ENCODE peak calls at places on chromosomes 2 and 18, in eight cellular contexts. Z, H, X, I, A, G, C and D are unnamed samples.

GRCh38 chr2:156325671-156326385 is 6.7 kb downstream of the NR4A2 start:
- DNase-seq in X (no peak), Z (no peak), C (no peak), G (no peak), I (no peak), H (no peak), A (no peak), D (no peak)

GRCh38 chr18:9013926-9014373 is 88.5 kb upstream of the NDUFV2 start:
- DNase-seq in C (no peak), X (no peak), H (no peak), I (no peak), G (no peak), A (no peak), Z (no peak), D (no peak)

GRCh38 chr18:42157420-42157819 is 202.4 kb downstream of the PIK3C3 start:
- DNase-seq in A (no peak), C (no peak), G (no peak), Z (no peak), I (no peak), X (no peak), H (no peak), D (no peak)

GRCh38 chr2:12005886-12006681 is 259.7 kb downstream of the LPIN1 start:
- DNase-seq in C (no peak), G (peak), Z (peak), A (peak), H (no peak), X (peak), I (no peak), D (peak)

GRCh38 chr18:21599585-21600525 is 649 bp downstream of the ESCO1 start:
- DNase-seq in C (peak), G (no peak), A (no peak), H (peak), I (peak), X (peak), Z (peak), D (no peak)

GRCh38 chr2:218501665-218502064 is 66.5 kb downstream of the USP37 start:
- DNase-seq in C (no peak), X (no peak), A (no peak), G (peak), H (no peak), Z (no peak), I (peak), D (no peak)

GRCh38 chr2:150147889-150148683 is 339.4 kb downstream of the RND3 start:
- DNase-seq in X (no peak), Z (no peak), G (no peak), A (peak), H (no peak), C (no peak), I (no peak), D (no peak)

GRCh38 chr18:5543036-5543671 is 643 bp downstream of the EPB41L3 start:
- DNase-seq in Z (peak), A (no peak), C (peak), X (no peak), I (no peak), G (no peak), H (no peak), D (no peak)

GRCh38 chr2:47070155-47070919 is 84.8 kb downstream of the STPG4 start:
- DNase-seq in Z (no peak), H (peak), C (no peak), G (no peak), I (no peak), A (peak), X (no peak), D (no peak)

GRCh38 chr2:146048141-146048540 is 1528.2 kb upstream of the ZEB2 start:
- DNase-seq in X (peak), G (no peak), C (no peak), Z (no peak), A (no peak), I (no peak), H (no peak), D (no peak)

GRCh38 chr2:54657664-54658083 is 65.8 kb upstream of the EML6 start:
- DNase-seq in G (peak), A (peak), I (peak), Z (peak), H (peak), C (peak), X (no peak), D (no peak)

GRCh38 chr2:111209045-111209514 is 88.4 kb downstream of the BCL2L11 start:
- DNase-seq in A (peak), Z (peak), I (peak), X (no peak), G (no peak), C (no peak), H (no peak), D (no peak)

GRCh38 chr2:206627632-206628031 is 14.7 kb upstream of the FAM237A start:
- DNase-seq in G (no peak), H (no peak), X (no peak), I (no peak), C (no peak), A (no peak), Z (no peak), D (no peak)

GRCh38 chr18:36849288-36850011 is 20.5 kb downstream of the KIAA1328 start:
- DNase-seq in G (no peak), H (no peak), Z (no peak), X (no peak), C (no peak), A (peak), I (peak), D (no peak)

GRCh38 chr2:220036431-220036830 is 409.0 kb downstream of the SLC4A3 start:
- DNase-seq in Z (no peak), X (no peak), A (no peak), G (no peak), C (no peak), H (no peak), I (no peak), D (no peak)

GRCh38 chr2:105766300-105766866 is 21.7 kb downstream of the NCK2 start:
- DNase-seq in A (no peak), C (no peak), H (no peak), G (no peak), Z (no peak), X (no peak), I (no peak), D (no peak)

GRCh38 chr2:96231316-96231715 is 22.7 kb upstream of the STARD7 start:
- DNase-seq in I (no peak), Z (no peak), C (no peak), H (no peak), A (no peak), G (no peak), X (no peak), D (no peak)

GRCh38 chr2:236083934-236084333 is 84.3 kb downstream of the GBX2 start:
- DNase-seq in A (no peak), Z (no peak), I (no peak), H (no peak), X (no peak), C (no peak), G (no peak), D (no peak)

GRCh38 chr2:69147841-69148533 is 135.0 kb downstream of the ANTXR1 start:
- DNase-seq in H (no peak), I (no peak), A (no peak), X (no peak), G (no peak), Z (no peak), C (no peak), D (no peak)

GRCh38 chr2:230161180-230161579 is 58.6 kb downstream of the SP110 start:
- DNase-seq in G (no peak), H (no peak), C (no peak), X (no peak), I (peak), A (peak), Z (no peak), D (no peak)

GRCh38 chr2:35822716-35823115 is 532.9 kb upstream of the CRIM1 start:
- DNase-seq in G (no peak), H (no peak), C (no peak), I (no peak), X (no peak), Z (no peak), A (no peak), D (no peak)

GRCh38 chr2:234671716-234672115 is 174.8 kb upstream of the ARL4C start:
- DNase-seq in I (no peak), C (no peak), X (no peak), Z (no peak), A (no peak), H (no peak), G (no peak), D (no peak)

GRCh38 chr2:112162956-112163355 is 24.8 kb downstream of the FBLN7 start:
- DNase-seq in X (no peak), A (no peak), Z (no peak), C (peak), H (no peak), G (no peak), I (no peak), D (no peak)

GRCh38 chr2:100009743-100010142 is 132.6 kb downstream of the AFF3 start:
- DNase-seq in I (no peak), A (no peak), G (no peak), H (no peak), C (no peak), Z (no peak), X (no peak), D (no peak)